ENCODE peak calls at places on chromosome 13, in four cellular contexts. K, N, X and I are unnamed samples.

GRCh38 chr13:46374710-46375109 is 12.3 kb downstream of the RUBCNL start:
- DNase-seq in K (no peak), N (peak; percentile 10), X (no peak), I (no peak)

GRCh38 chr13:44342741-44343140 is 30.9 kb upstream of the SERP2 start:
- DNase-seq in K (no peak), N (no peak), X (no peak), I (no peak)

GRCh38 chr13:19181621-19182485 is at the start of gene TUBA3C:
- DNase-seq in K (no peak), N (peak; percentile 44), X (no peak), I (no peak)

GRCh38 chr13:23504188-23504587 is 66.0 kb upstream of the TNFRSF19 start:
- DNase-seq in K (peak; percentile 19), N (no peak), X (no peak), I (no peak)

GRCh38 chr13:60268203-60268555 is 104.5 kb upstream of the DIAPH3 start:
- DNase-seq in K (no peak), N (no peak), X (no peak), I (no peak)

GRCh38 chr13:67228909-67229308 is 1.2 kb downstream of the PCDH9 start:
- DNase-seq in K (peak; percentile 32), N (no peak), X (no peak), I (no peak)

GRCh38 chr13:54513254-54513653 is 1484.6 kb downstream of the OLFM4 start:
- DNase-seq in K (no peak), N (no peak), X (no peak), I (no peak)

GRCh38 chr13:38905861-38906260 is 84.8 kb downstream of the STOML3 start:
- DNase-seq in K (no peak), N (no peak), X (no peak), I (no peak)

GRCh38 chr13:73287871-73288270 is 229.1 kb downstream of the KLF5 start:
- DNase-seq in K (no peak), N (no peak), X (no peak), I (no peak)

GRCh38 chr13:66612983-66613382 is 617.2 kb downstream of the PCDH9 start:
- DNase-seq in K (no peak), N (no peak), X (no peak), I (no peak)

GRCh38 chr13:30806784-30807183 is 71.4 kb downstream of the ALOX5AP start:
- DNase-seq in K (peak; percentile 88), N (no peak), X (no peak), I (no peak)

GRCh38 chr13:80334582-80335260 is 6.2 kb downstream of the SPRY2 start:
- DNase-seq in K (peak; percentile 43), N (no peak), X (no peak), I (no peak)

GRCh38 chr13:109744512-109745051 is 41.8 kb downstream of the IRS2 start:
- DNase-seq in K (peak; percentile 92), N (no peak), X (no peak), I (no peak)

GRCh38 chr13:102191951-102192461 is 209.8 kb downstream of the FGF14 start:
- DNase-seq in K (peak; percentile 62), N (no peak), X (no peak), I (no peak)
- TF ChIP-seq POLR2A in K (no peak), N (no peak), X (no peak), I (no peak)

GRCh38 chr13:52736891-52737290 is 2.7 kb downstream of the CNMD start:
- DNase-seq in K (no peak), N (no peak), X (no peak), I (no peak)

GRCh38 chr13:52737900-52738299 is 1.7 kb downstream of the CNMD start:
- DNase-seq in K (no peak), N (no peak), X (no peak), I (no peak)

GRCh38 chr13:52737451-52737850 is 2.2 kb downstream of the CNMD start:
- DNase-seq in K (no peak), N (no peak), X (no peak), I (no peak)

GRCh38 chr13:52738719-52739467 is 727 bp downstream of the CNMD start:
- DNase-seq in K (no peak), N (peak; percentile 52), X (no peak), I (peak; percentile 28)

DNA sequence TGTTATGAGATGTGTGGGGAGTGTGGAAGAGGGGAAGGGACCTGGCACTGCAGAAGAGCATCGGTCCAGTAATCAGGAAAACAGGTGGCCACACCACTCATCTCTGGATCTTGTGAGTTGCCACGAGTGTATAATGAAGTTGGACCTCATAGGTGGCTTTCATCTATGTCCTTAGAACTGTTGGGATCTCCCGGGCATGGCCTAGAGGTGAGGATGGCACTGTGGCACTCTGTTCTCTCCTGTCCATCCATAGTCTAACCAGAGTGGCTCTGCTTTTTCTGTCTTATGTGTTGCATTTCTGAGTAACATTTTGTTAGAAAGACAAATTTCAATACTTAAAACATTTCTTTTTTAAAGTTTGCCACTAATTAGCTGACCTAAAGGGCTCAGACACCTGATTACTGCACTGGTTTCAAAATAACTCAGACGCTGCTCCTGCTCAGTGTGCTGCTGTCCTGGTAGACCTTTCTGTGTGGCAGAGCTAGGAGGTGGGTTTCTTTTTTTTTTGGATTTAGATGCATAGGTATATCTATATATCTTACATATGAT is 5.5 kb downstream of the CNMD start:
- DNase-seq in K (no peak), N (no peak), X (no peak), I (no peak)
- TF ChIP-seq POLR2A in K (no peak), N (no peak), X (no peak), I (no peak)

DNA sequence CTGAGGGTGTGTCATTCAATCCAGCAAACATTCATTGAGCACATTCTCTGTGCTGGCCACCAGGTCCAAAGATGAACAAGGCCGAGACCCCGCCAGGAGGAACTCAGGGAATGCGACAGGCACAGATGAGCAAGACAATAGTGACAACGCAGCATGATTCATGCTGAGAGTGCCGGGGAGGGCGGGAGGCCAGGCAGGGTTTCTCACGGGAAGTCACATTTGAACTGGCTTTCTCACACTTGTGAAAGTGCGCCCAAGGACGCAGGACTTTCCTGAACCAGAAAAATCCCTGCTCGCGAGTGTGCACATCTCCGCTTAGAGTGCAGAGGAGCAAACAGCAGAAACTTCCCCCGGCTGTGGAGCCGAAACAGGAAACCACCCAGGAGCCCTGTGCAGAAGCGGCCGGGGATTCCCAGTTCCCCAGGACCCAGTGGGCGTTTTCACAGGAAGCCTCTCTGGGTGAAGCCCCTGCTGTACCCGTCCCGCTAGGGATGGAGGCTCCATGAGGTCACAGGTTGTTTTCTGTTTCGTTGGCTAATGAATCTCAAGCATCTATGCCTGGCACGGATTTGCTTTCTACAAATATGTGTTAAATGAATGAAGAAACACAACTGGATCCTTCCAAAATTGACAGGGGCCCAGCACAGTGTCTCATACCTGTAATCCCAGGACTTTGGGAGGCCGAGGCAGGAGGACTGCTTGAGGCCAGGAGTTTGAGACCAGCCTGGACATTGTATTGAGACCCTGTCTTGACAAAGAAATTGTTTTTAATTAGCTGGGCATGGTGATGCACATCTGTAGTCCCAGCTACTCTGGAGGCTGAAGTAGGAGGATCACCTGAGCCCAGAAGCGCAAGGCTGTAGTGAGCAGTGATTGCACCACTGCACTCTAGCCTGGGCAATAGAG is 68.4 kb upstream of the TM9SF2 start:
- DNase-seq in K (peak; percentile 73), N (no peak), X (peak; percentile 60), I (no peak)
- TF ChIP-seq POLR2A in K (no peak), N (no peak), X (no peak), I (no peak)

DNA sequence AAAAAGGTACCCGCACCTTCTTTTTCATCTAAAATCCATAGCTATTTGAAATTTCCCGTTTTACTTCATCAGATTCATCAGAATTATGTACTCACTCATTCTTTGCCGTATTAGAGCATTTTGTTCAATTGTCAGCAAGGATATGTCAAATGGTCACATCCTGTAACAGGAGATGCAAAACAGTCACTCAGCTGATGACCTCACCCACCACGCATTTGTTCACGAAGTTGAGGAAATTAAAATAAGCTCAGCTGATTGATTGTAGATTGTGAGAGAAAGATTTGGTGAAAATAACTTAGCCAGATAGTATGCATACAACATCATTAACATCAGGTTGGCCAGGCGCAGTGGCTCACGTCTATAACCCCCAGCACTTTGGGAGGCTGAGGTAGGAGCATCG is 22.6 kb upstream of the CDC16 start:
- DNase-seq in K (peak; percentile 81), N (no peak), X (no peak), I (no peak)
- TF ChIP-seq POLR2A in K (no peak), N (no peak), X (no peak), I (no peak)